ENCODE peak calls at places on chromosomes 6 and 20, in nine cellular contexts. P, Q, G, B, W, R, Z, O and U are unnamed samples.

GRCh38 chr6:151136141-151136755 is 103.5 kb upstream of the AKAP12 start:
- DNase-seq in O (peak), Q (no peak), Z (no peak), R (no peak), W (peak), G (no peak), B (no peak), P (no peak), U (no peak)

GRCh38 chr6:13013681-13014550 is 297.3 kb downstream of the PHACTR1 start:
- DNase-seq in O (peak), B (no peak), Z (no peak), P (no peak), R (no peak), Q (peak), W (peak), G (no peak), U (no peak)

GRCh38 chr6:165184192-165184979 is 125.0 kb downstream of the C6orf118 start:
- DNase-seq in O (peak), Z (no peak), B (no peak), Q (peak), W (no peak), G (no peak), P (no peak), R (no peak), U (no peak)

GRCh38 chr6:6610031-6610591 is 21.6 kb downstream of the LY86 start:
- DNase-seq in R (peak), G (no peak), P (no peak), W (no peak), Q (no peak), O (no peak), B (no peak), Z (no peak), U (no peak)

GRCh38 chr6:47238456-47238995 is 71.2 kb downstream of the TNFRSF21 start:
- DNase-seq in R (no peak), W (no peak), P (no peak), O (no peak), B (no peak), Z (no peak), G (no peak), Q (no peak), U (no peak)

GRCh38 chr6:43865947-43866346 is 95.9 kb downstream of the VEGFA start:
- DNase-seq in W (no peak), R (no peak), O (no peak), B (no peak), Q (no peak), G (no peak), P (no peak), Z (no peak), U (no peak)

GRCh38 chr20:10596726-10597125 is 77.1 kb downstream of the JAG1 start:
- DNase-seq in P (no peak), W (no peak), R (no peak), O (peak), Q (no peak), B (no peak), G (no peak), Z (no peak), U (no peak)

GRCh38 chr6:69693749-69694148 is 103.1 kb downstream of the LMBRD1 start:
- DNase-seq in G (no peak), Z (no peak), B (no peak), P (no peak), O (no peak), W (no peak), R (no peak), Q (no peak), U (no peak)

GRCh38 chr20:35012227-35013069 is 56.8 kb downstream of the MYH7B start:
- DNase-seq in G (no peak), Z (no peak), O (peak), B (no peak), P (no peak), Q (no peak), R (no peak), W (no peak), U (no peak)

GRCh38 chr6:140174509-140174908 is 800.1 kb upstream of the CITED2 start:
- DNase-seq in G (no peak), O (peak), R (no peak), B (no peak), P (no peak), W (no peak), Z (no peak), Q (no peak), U (no peak)

GRCh38 chr6:44035621-44036020 is 91.6 kb downstream of the MRPL14 start:
- DNase-seq in W (no peak), Q (no peak), G (no peak), R (no peak), O (peak), B (no peak), Z (no peak), P (no peak), U (no peak)

GRCh38 chr20:9359561-9360308 is 154.7 kb upstream of the LAMP5 start:
- DNase-seq in R (no peak), Q (no peak), O (peak), G (no peak), W (peak), P (no peak), B (no peak), Z (no peak), U (no peak)

GRCh38 chr6:154960299-154960796 is 34.8 kb upstream of the TIAM2 start:
- DNase-seq in R (no peak), Z (no peak), G (no peak), W (no peak), B (no peak), O (no peak), P (no peak), Q (no peak), U (no peak)

GRCh38 chr20:35529552-35529951 is at the start of gene C20orf173:
- DNase-seq in O (no peak), W (no peak), B (no peak), Z (no peak), P (no peak), G (no peak), Q (no peak), R (no peak), U (no peak)

GRCh38 chr6:25365159-25365558 is 86.0 kb downstream of the CARMIL1 start:
- DNase-seq in Q (no peak), W (no peak), P (no peak), Z (no peak), R (no peak), B (no peak), O (no peak), G (no peak), U (no peak)

GRCh38 chr6:20092071-20092566 is 120.2 kb downstream of the MBOAT1 start:
- DNase-seq in Z (no peak), B (no peak), Q (no peak), P (no peak), R (no peak), G (no peak), W (peak), O (peak), U (no peak)

GRCh38 chr20:36084897-36085617 is 69.5 kb upstream of the EPB41L1 start:
- DNase-seq in G (no peak), P (no peak), B (no peak), W (no peak), Z (no peak), Q (no peak), O (peak), R (no peak), U (no peak)

GRCh38 chr6:9007062-9007461 is 571.7 kb upstream of the SLC35B3 start:
- DNase-seq in R (no peak), Z (no peak), W (no peak), G (no peak), P (no peak), O (no peak), B (no peak), Q (no peak), U (no peak)

GRCh38 chr6:41702771-41703494 is 32.5 kb downstream of the TFEB start:
- DNase-seq in R (no peak), P (no peak), Q (no peak), Z (no peak), G (no peak), B (no peak), O (no peak), W (no peak), U (no peak)

GRCh38 chr6:41970436-41970846 is 28.8 kb upstream of the CCND3 start:
- DNase-seq in W (no peak), B (peak), R (no peak), Q (no peak), G (no peak), Z (peak), O (peak), P (no peak), U (no peak)

GRCh38 chr6:139402935-139403386 is 28.5 kb upstream of the CITED2 start:
- DNase-seq in Z (no peak), R (no peak), B (no peak), Q (no peak), P (no peak), W (no peak), O (peak), G (no peak), U (no peak)